ENCODE peak calls at places on chromosome 4, in ten cellular contexts. C is nephron progenitor cell, V is AG04449, G is neural progenitor cell, T is adrenal gland, E is astrocyte of the spinal cord, P is lower lobe of right lung, B is left lung, O is BE2C, N is Panc1. F is an unnamed sample.

GRCh38 chr4:127844605-127845116 is 36.0 kb upstream of the PLK4 start:
- DNase-seq in B (no peak), T (no peak), P (no peak), C (no peak), G (no peak), E (no peak), V (no peak), N (no peak), O (no peak), F (no peak)

GRCh38 chr4:152956650-152957436 is 20.7 kb downstream of the FHDC1 start:
- DNase-seq in B (no peak), O (no peak), E (peak), N (no peak), V (no peak), C (peak), G (no peak), P (no peak), T (no peak), F (no peak)

GRCh38 chr4:90958256-90958895 is 831.2 kb downstream of the CCSER1 start:
- DNase-seq in V (no peak), O (no peak), B (no peak), P (no peak), C (peak), E (peak), T (no peak), G (no peak), N (no peak), F (no peak)

GRCh38 chr4:152590179-152591031 is 54.5 kb upstream of the FBXW7 start:
- DNase-seq in O (peak), N (no peak), C (no peak), B (no peak), E (peak), P (no peak), G (no peak), V (peak), T (no peak), F (no peak)

GRCh38 chr4:121147923-121148443 is 16.1 kb downstream of the TNIP3 start:
- DNase-seq in C (no peak), T (no peak), O (no peak), N (no peak), P (no peak), G (no peak), E (no peak), V (no peak), B (no peak), F (no peak)

GRCh38 chr4:127000846-127001245 is 631.9 kb upstream of the INTU start:
- DNase-seq in G (no peak), N (no peak), B (no peak), E (no peak), T (no peak), P (no peak), O (no peak), C (no peak), V (no peak), F (no peak)

GRCh38 chr4:40682298-40683101 is 52.8 kb upstream of the RBM47 start:
- DNase-seq in O (no peak), N (no peak), B (no peak), G (no peak), E (no peak), V (no peak), P (no peak), T (no peak), C (no peak), F (no peak)

GRCh38 chr4:156523492-156523891 is 448.1 kb downstream of the PDGFC start:
- DNase-seq in V (no peak), B (no peak), T (no peak), O (no peak), E (no peak), C (no peak), P (no peak), N (no peak), G (no peak), F (no peak)

GRCh38 chr4:3669553-3669949 is 96.6 kb upstream of the ADRA2C start:
- DNase-seq in O (no peak), B (no peak), C (no peak), G (no peak), P (no peak), E (no peak), T (no peak), N (no peak), V (no peak), F (no peak)

GRCh38 chr4:86249074-86249473 is 110.8 kb downstream of the MAPK10 start:
- DNase-seq in G (no peak), B (no peak), O (no peak), P (no peak), C (no peak), V (no peak), E (no peak), N (no peak), T (no peak), F (no peak)

GRCh38 chr4:27360651-27361347 is 500.2 kb downstream of the STIM2 start:
- DNase-seq in N (no peak), V (no peak), B (no peak), E (peak), P (no peak), T (no peak), O (no peak), G (peak), C (no peak), F (no peak)

GRCh38 chr4:27358269-27358668 is 497.6 kb downstream of the STIM2 start:
- DNase-seq in O (no peak), G (no peak), T (no peak), V (no peak), E (no peak), B (no peak), N (no peak), C (no peak), P (no peak), F (no peak)

DNA sequence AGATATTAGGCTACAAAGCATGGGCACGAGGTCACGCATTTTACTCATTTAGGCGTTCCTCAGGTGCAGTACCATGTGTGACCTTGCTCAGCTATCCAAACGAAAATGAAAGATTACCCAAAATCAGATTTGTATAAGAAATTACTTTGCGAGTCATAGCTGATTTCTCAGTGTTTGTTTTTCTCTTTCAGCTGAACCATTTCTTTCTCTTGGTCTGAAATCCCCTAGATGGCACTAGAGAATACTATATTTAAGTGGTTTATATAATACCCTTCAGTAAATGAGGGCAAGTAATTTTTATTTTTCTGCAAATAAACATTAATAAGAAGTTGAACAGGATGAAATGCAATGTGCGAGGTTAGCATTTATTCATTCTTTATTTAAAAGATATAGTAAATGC is 496.6 kb downstream of the STIM2 start:
- DNase-seq in T (no peak), C (no peak), E (peak), N (no peak), P (no peak), G (no peak), V (no peak), B (no peak), O (no peak), F (no peak)
- TF ChIP-seq CTCF in T (no peak), C (no peak), E (peak), N (peak), P (peak), G (peak), V (no peak), B (peak), O (peak), F (no peak)

GRCh38 chr4:13983189-13983790 is 355.8 kb upstream of the BOD1L1 start:
- DNase-seq in E (no peak), N (no peak), P (no peak), T (no peak), G (no peak), V (no peak), C (no peak), B (no peak), O (no peak), F (no peak)

GRCh38 chr4:13985824-13986223 is 358.3 kb upstream of the BOD1L1 start:
- DNase-seq in G (no peak), O (no peak), B (no peak), V (no peak), C (no peak), T (no peak), N (no peak), E (no peak), P (no peak), F (no peak)

GRCh38 chr4:13984996-13985780 is 357.7 kb upstream of the BOD1L1 start:
- DNase-seq in P (no peak), G (no peak), V (no peak), E (peak), T (peak), N (no peak), B (no peak), O (no peak), C (no peak), F (no peak)

GRCh38 chr4:13980317-13980716 is 352.8 kb upstream of the BOD1L1 start:
- DNase-seq in N (no peak), T (no peak), E (peak), P (no peak), B (no peak), V (peak), C (no peak), O (no peak), G (no peak), F (no peak)

GRCh38 chr4:13982008-13982407 is 354.5 kb upstream of the BOD1L1 start:
- DNase-seq in O (no peak), E (no peak), V (no peak), B (no peak), N (no peak), P (no peak), T (no peak), C (no peak), G (no peak), F (no peak)
- TF ChIP-seq CTCF in O (no peak), E (no peak), V (no peak), B (no peak), N (no peak), P (no peak), T (no peak), C (no peak), G (no peak), F (no peak)

GRCh38 chr4:92299152-92299551 is 4.6 kb upstream of the GRID2 start:
- DNase-seq in E (peak), B (no peak), C (no peak), O (no peak), G (no peak), V (no peak), P (no peak), T (no peak), N (no peak), F (no peak)
- TF ChIP-seq CTCF in E (peak), B (no peak), C (no peak), O (no peak), G (peak), V (no peak), P (no peak), T (no peak), N (peak), F (no peak)

DNA sequence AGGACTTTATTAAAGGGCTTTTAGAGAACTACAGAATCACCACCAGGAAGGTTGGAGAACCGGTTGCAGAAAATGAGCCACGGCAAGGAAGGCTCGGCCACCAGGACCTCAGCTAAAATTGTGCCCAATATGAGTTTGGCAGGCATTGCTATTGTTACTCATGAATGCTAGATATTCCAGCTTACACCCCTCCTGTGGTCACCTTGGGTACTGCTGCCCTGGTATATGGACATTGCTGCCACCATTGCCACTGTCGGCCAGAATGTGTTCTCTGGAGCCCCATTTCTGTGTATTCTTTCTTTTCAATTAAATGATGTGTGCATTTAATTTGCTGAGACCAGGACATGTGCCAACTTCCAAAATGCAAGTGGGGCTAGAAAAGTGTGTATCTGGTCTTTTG is 626.7 kb upstream of the BOD1L1 start:
- DNase-seq in G (peak), T (peak), E (peak), V (no peak), O (peak), C (peak), P (peak), N (no peak), B (peak), F (peak)
- TF ChIP-seq CTCF in G (peak), T (peak), E (peak), V (peak), O (peak), C (peak), P (peak), N (no peak), B (peak), F (no peak)

DNA sequence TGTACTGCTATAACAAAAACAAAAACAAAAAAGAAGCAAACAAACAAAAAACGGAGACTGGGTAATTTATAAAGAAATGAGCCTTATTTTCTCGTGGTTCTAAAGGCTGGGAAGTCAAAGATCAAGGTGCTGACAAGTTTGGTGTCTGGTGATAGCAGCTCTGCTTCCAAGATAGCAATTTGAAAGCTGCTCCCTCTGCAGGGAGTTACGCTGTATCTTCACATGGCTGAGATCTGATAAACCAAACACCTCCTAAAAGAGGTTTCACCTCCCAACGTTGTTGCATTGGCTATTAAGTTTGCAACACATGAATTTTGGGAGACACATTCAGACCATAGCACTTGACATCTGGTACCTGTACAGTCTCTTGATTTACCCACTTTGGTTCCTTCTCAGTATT is 854.2 kb downstream of the CENPC start:
- DNase-seq in T (no peak), E (no peak), G (peak), O (no peak), B (no peak), C (no peak), N (no peak), P (no peak), V (no peak), F (no peak)
- TF ChIP-seq CTCF in T (no peak), E (peak), G (peak), O (no peak), B (no peak), C (no peak), N (no peak), P (no peak), V (no peak), F (no peak)

GRCh38 chr4:175622887-175623286 is 189.2 kb downstream of the GPM6A start:
- DNase-seq in G (peak), O (no peak), N (no peak), C (peak), E (no peak), P (no peak), V (no peak), B (no peak), T (no peak), F (no peak)
- TF ChIP-seq CTCF in G (peak), O (no peak), N (no peak), C (no peak), E (no peak), P (no peak), V (no peak), B (no peak), T (no peak), F (no peak)

DNA sequence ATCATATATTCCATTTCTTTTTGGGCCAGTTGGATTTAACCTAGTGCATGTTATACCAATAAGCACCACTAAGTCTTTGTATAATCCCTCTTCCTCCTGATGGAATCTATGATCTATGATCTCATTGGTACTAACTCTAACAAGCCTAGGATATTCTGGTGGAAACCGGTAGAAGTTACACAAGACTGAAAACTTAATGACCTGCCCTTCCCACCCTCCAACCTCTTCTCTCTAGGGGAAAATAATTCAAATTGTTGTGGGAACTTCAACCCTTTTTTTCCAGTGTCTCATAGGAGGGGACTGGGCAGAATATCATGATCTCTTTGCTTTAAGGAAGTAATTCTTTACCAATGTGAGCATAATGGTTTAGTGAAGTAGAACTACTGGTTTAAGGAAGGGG is 289.5 kb upstream of the BOD1L1 start:
- DNase-seq in V (peak), G (no peak), N (no peak), P (no peak), T (no peak), E (peak), B (no peak), O (no peak), C (no peak), F (no peak)
- TF ChIP-seq CTCF in V (peak), G (no peak), N (no peak), P (no peak), T (no peak), E (no peak), B (no peak), O (no peak), C (no peak), F (no peak)

GRCh38 chr4:165844151-165844550 is 28.9 kb upstream of the TLL1 start:
- DNase-seq in B (no peak), P (no peak), C (no peak), T (no peak), V (no peak), E (no peak), O (peak), G (no peak), N (no peak), F (no peak)

GRCh38 chr4:165838575-165838974 is 34.5 kb upstream of the TLL1 start:
- DNase-seq in G (no peak), C (no peak), P (no peak), O (no peak), V (no peak), N (no peak), B (no peak), T (no peak), E (no peak), F (no peak)

GRCh38 chr4:165839615-165840333 is 33.3 kb upstream of the TLL1 start:
- DNase-seq in B (no peak), T (no peak), V (no peak), P (no peak), E (no peak), O (no peak), G (no peak), C (no peak), N (no peak), F (no peak)

DNA sequence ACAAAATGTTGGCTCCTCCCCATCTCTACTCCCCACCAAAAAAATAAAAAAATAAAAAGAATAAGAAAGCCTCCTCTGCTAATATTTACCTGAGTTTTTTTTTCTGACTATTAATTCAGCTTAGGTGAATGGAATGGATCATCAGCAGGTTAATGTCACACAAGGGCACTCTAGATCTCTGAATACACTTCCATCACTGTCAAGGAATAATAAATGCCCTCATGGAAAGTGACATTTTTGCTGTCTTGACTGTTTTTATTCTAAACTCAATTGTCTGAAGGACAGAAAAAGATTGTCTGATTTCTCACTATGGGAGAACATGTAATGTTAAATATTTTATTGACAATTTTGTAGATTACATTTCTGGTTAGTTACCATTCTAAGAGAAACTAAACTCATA is 30.4 kb upstream of the TLL1 start:
- DNase-seq in C (no peak), E (no peak), O (no peak), T (no peak), G (no peak), B (no peak), V (no peak), P (no peak), N (no peak), F (no peak)
- TF ChIP-seq CTCF in C (no peak), E (no peak), O (no peak), T (no peak), G (no peak), B (no peak), V (no peak), P (no peak), N (no peak), F (no peak)

GRCh38 chr4:22237846-22238513 is 277.9 kb downstream of the ADGRA3 start:
- DNase-seq in E (no peak), T (no peak), N (no peak), B (no peak), O (no peak), P (no peak), G (peak), C (no peak), V (no peak), F (no peak)

GRCh38 chr4:22235798-22236197 is 280.1 kb downstream of the ADGRA3 start:
- DNase-seq in C (no peak), O (no peak), G (peak), P (no peak), E (no peak), N (no peak), V (no peak), T (no peak), B (no peak), F (no peak)

GRCh38 chr4:22240814-22241213 is 275.1 kb downstream of the ADGRA3 start:
- DNase-seq in G (no peak), C (no peak), P (no peak), O (no peak), V (no peak), E (no peak), T (no peak), N (no peak), B (no peak), F (no peak)

GRCh38 chr4:22238742-22239141 is 277.1 kb downstream of the ADGRA3 start:
- DNase-seq in T (no peak), O (peak), C (peak), N (no peak), P (no peak), B (no peak), V (no peak), E (no peak), G (peak), F (no peak)

DNA sequence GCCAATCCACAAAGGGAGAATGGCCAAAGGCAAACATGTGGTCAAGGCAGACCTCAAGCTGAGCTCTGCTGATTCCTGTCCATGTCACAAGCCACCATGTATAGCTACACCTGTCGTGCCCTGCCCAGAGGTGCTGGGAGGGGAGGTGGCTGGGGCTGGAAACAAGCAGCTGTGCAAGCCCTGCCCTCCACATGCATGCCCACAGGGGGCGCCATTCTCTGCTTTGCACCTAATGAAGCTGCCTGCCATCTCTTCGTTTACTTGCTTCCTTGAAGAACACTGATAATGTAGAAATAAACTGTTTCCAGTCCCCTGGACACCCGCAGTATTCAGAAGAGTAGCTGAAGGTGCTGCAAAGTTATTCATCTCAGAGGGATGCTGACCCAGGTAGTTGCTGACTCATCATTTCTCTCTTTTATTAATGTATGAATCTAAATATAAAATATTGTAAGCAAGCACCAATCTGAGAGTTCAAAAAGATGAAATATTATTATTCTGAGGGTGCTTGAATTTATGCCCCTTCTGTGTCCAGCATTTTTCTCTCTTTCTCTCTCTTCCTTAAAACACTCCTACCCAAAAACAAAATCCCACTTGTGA is 278.6 kb downstream of the ADGRA3 start:
- DNase-seq in T (no peak), E (no peak), V (no peak), N (no peak), B (no peak), P (peak), O (peak), G (peak), C (peak), F (no peak)
- TF ChIP-seq CTCF in T (no peak), E (peak), V (peak), N (peak), B (no peak), P (peak), O (peak), G (peak), C (peak), F (no peak)

GRCh38 chr4:53234669-53235068 is 131.2 kb downstream of the SCFD2 start:
- DNase-seq in O (no peak), C (no peak), E (no peak), N (no peak), G (no peak), B (no peak), P (no peak), T (no peak), V (no peak), F (no peak)
- TF ChIP-seq CTCF in O (no peak), C (no peak), E (no peak), N (no peak), G (no peak), B (no peak), P (no peak), T (no peak), V (no peak), F (no peak)

F was measured in activated B cell treated with CpG ODN at 0.5 μM for 24 hours.